ENCODE peak calls at places on chromosomes 13 and 19, in nine cellular contexts. Z is NCI-H2081 treated with DMSO at 0.1 percent for 48 hours; A is BJ; B is HCT116; H is pancreas; M is left ventricle myocardium superior; L is CD4-positive, alpha-beta memory T cell; E is stomach; U is stimulated activated CD8-positive, alpha-beta memory T cell treated with anti-CD3 and anti-CD28 coated beads, Interleukin-7, amount 100 ng/mL, for 1 hour. N is an unnamed sample.

GRCh38 chr19:54266133-54266532 is 9.1 kb upstream of the LILRB5 start:
- DNase-seq in Z (no peak), E (peak; percentile 79), U (peak; percentile 18), A (no peak), L (peak; percentile 67), M (peak; percentile 80), H (peak; percentile 70), B (peak; percentile 77), N (peak; percentile 79)

GRCh38 chr19:3669134-3669436 is 31.2 kb downstream of the PIP5K1C start:
- DNase-seq in U (no peak), Z (no peak), B (no peak), E (no peak), L (no peak), H (no peak), M (no peak), A (no peak), N (no peak)

GRCh38 chr13:32734511-32734910 is 148.3 kb downstream of the PDS5B start:
- DNase-seq in U (no peak), M (no peak), A (no peak), Z (no peak), H (no peak), B (no peak), E (no peak), L (no peak), N (no peak)

GRCh38 chr19:5250127-5250659 is 90.4 kb downstream of the PTPRS start:
- DNase-seq in H (peak; percentile 87), A (no peak), U (no peak), Z (no peak), L (no peak), B (no peak), M (peak; percentile 88), E (no peak), N (no peak)

GRCh38 chr19:39400997-39401548 is 5.6 kb upstream of the ZFP36 start:
- DNase-seq in E (no peak), H (no peak), Z (no peak), U (no peak), L (no peak), M (no peak), A (no peak), B (no peak), N (no peak)

GRCh38 chr19:17871878-17872250 is at the start of gene SLC5A5:
- DNase-seq in A (no peak), U (no peak), Z (no peak), B (no peak), L (no peak), H (no peak), E (no peak), M (no peak), N (no peak)

GRCh38 chr19:23002690-23003422 is at the start of gene ZNF728:
- DNase-seq in E (no peak), B (no peak), M (peak; percentile 90), U (no peak), L (no peak), Z (no peak), H (peak; percentile 52), A (no peak), N (no peak)

GRCh38 chr13:92530364-92530763 is 696.2 kb upstream of the GPC6 start:
- DNase-seq in U (no peak), A (no peak), B (no peak), L (no peak), Z (no peak), E (no peak), H (no peak), M (no peak), N (no peak)

GRCh38 chr19:21492932-21493906 is 12.2 kb upstream of the ZNF429 start:
- DNase-seq in H (no peak), M (no peak), B (no peak), Z (no peak), U (no peak), A (no peak), L (no peak), E (no peak), N (no peak)

GRCh38 chr19:40147693-40148347 is 43.4 kb upstream of the MAP3K10 start:
- DNase-seq in B (no peak), E (no peak), M (no peak), Z (no peak), H (no peak), L (no peak), U (no peak), A (peak; percentile 17), N (peak; percentile 50)

GRCh38 chr13:85665286-85665685 is 133.9 kb downstream of the SLITRK6 start:
- DNase-seq in E (no peak), M (no peak), U (no peak), H (no peak), B (no peak), L (no peak), A (no peak), Z (no peak), N (no peak)

GRCh38 chr13:111043575-111043982 is 71.5 kb upstream of the ARHGEF7 start:
- DNase-seq in Z (no peak), L (no peak), U (no peak), B (no peak), E (no peak), M (peak; percentile 71), A (no peak), H (no peak), N (peak; percentile 6)

GRCh38 chr19:4676955-4677731 is 7.0 kb upstream of the MYDGF start:
- DNase-seq in H (no peak), B (peak; percentile 83), M (peak; percentile 65), E (peak; percentile 56), L (no peak), A (no peak), U (no peak), Z (no peak), N (no peak)

GRCh38 chr13:39144941-39145533 is 106.8 kb downstream of the NHLRC3 start:
- DNase-seq in B (peak; percentile 41), H (peak; percentile 32), A (peak; percentile 11), Z (no peak), M (peak; percentile 42), E (peak; percentile 33), L (no peak), U (no peak), N (peak; percentile 34)

GRCh38 chr13:94674609-94675348 is 37.6 kb downstream of the SOX21 start:
- DNase-seq in M (no peak), A (no peak), H (peak; percentile 38), B (peak; percentile 54), L (peak; percentile 20), E (peak; percentile 67), Z (no peak), U (peak; percentile 1), N (peak; percentile 45)

GRCh38 chr19:48544856-48545750 is 6.9 kb upstream of the SULT2B1 start:
- DNase-seq in L (no peak), H (no peak), A (no peak), U (no peak), Z (no peak), B (no peak), M (no peak), E (no peak), N (no peak)

GRCh38 chr19:5492813-5493409 is 37.7 kb downstream of the ZNRF4 start:
- DNase-seq in B (no peak), Z (no peak), U (no peak), H (no peak), L (no peak), M (no peak), A (no peak), E (no peak), N (no peak)

GRCh38 chr19:39602224-39602623 is at the start of gene LGALS13:
- DNase-seq in E (no peak), B (no peak), Z (no peak), U (no peak), H (no peak), M (no peak), A (no peak), L (no peak), N (no peak)

GRCh38 chr19:34370117-34370516 is 5.1 kb downstream of the GPI start:
- DNase-seq in U (no peak), Z (no peak), M (no peak), L (no peak), B (no peak), A (no peak), H (no peak), E (no peak), N (no peak)

GRCh38 chr19:8485561-8486371 is 16.7 kb downstream of the PRAM1 start:
- DNase-seq in E (no peak), U (no peak), Z (no peak), B (no peak), A (no peak), H (peak; percentile 40), L (no peak), M (peak; percentile 39), N (no peak)

GRCh38 chr19:54430306-54431254 is 15.3 kb downstream of the TTYH1 start:
- DNase-seq in U (no peak), A (no peak), Z (no peak), H (peak; percentile 77), B (peak; percentile 21), E (no peak), L (peak; percentile 22), M (peak; percentile 69), N (peak; percentile 50)

GRCh38 chr13:48492123-48493075 is 40.5 kb downstream of the RCBTB2 start:
- DNase-seq in E (peak; percentile 52), Z (no peak), M (peak; percentile 87), B (no peak), L (peak; percentile 81), H (no peak), U (peak; percentile 47), A (peak; percentile 49), N (no peak)

GRCh38 chr19:55538132-55538531 is 1.2 kb upstream of the SBK2 start:
- DNase-seq in L (no peak), H (no peak), U (no peak), M (no peak), E (no peak), A (no peak), B (no peak), Z (no peak), N (no peak)

GRCh38 chr19:54100560-54100959 is at the start of gene OSCAR:
- DNase-seq in L (no peak), M (no peak), B (no peak), U (no peak), H (no peak), E (no peak), Z (no peak), A (no peak), N (no peak)

GRCh38 chr19:17326595-17326966 is 8.1 kb downstream of the ANO8 start:
- DNase-seq in H (no peak), A (no peak), U (no peak), E (no peak), M (no peak), B (no peak), Z (no peak), L (no peak), N (no peak)

GRCh38 chr13:20431080-20431479 is 94.6 kb downstream of the CRYL1 start:
- DNase-seq in U (no peak), B (no peak), H (no peak), L (no peak), E (no peak), M (no peak), A (no peak), Z (no peak), N (no peak)

GRCh38 chr13:79992111-79992510 is 348.8 kb downstream of the SPRY2 start:
- DNase-seq in U (no peak), A (no peak), M (no peak), L (no peak), B (no peak), E (no peak), H (no peak), Z (no peak), N (no peak)

GRCh38 chr13:109447667-109448066 is 338.7 kb downstream of the IRS2 start:
- DNase-seq in M (no peak), B (no peak), U (no peak), L (no peak), Z (no peak), A (no peak), E (no peak), H (no peak), N (no peak)

GRCh38 chr19:1041835-1042685 is 2.2 kb downstream of the ABCA7 start:
- DNase-seq in E (peak; percentile 67), H (peak; percentile 91), Z (no peak), A (no peak), L (no peak), U (no peak), M (peak; percentile 41), B (peak; percentile 90), N (no peak)

GRCh38 chr19:45478454-45479238 is 10.8 kb downstream of the FOSB start:
- DNase-seq in U (peak; percentile 78), Z (peak; percentile 81), E (peak; percentile 86), L (peak; percentile 92), B (peak; percentile 95), H (peak; percentile 81), A (no peak), M (peak; percentile 85), N (peak; percentile 86)

GRCh38 chr19:45763691-45764294 is 5.3 kb downstream of the SIX5 start:
- DNase-seq in U (no peak), E (no peak), L (no peak), Z (no peak), M (no peak), B (no peak), H (peak; percentile 51), A (no peak), N (no peak)